ENCODE peak calls at places on chromosomes 11 and 22, in seven cellular contexts. C is fibroblast of lung, V is GM23248, K is PC-3, R is GM12878, D is neural progenitor cell, H is SK-N-MC. S is an unnamed sample.

GRCh38 chr11:124481365-124482323 is 36.1 kb upstream of the OR8B8 start:
- DNase-seq in C (peak), V (peak), K (peak), R (no peak), D (peak), H (peak), S (peak)

GRCh38 chr22:35634981-35635540 is 13.2 kb upstream of the APOL6 start:
- DNase-seq in C (no peak), V (no peak), K (no peak), R (no peak), D (no peak), H (no peak), S (no peak)

GRCh38 chr11:26219506-26220117 is 112.3 kb upstream of the ANO3 start:
- DNase-seq in C (peak), V (no peak), K (no peak), R (no peak), D (no peak), H (no peak), S (peak)

GRCh38 chr22:46176508-46177003 is 26.2 kb downstream of the PPARA start:
- DNase-seq in C (no peak), V (no peak), K (no peak), R (no peak), D (no peak), H (no peak), S (no peak)

GRCh38 chr22:40289991-40290459 is 56.3 kb upstream of the ADSL start:
- DNase-seq in C (no peak), V (no peak), K (no peak), R (peak), D (no peak), H (no peak), S (no peak)

GRCh38 chr11:34168642-34169051 is 63.2 kb downstream of the NAT10 start:
- DNase-seq in C (no peak), V (no peak), K (peak), R (no peak), D (no peak), H (no peak), S (no peak)

GRCh38 chr11:134802598-134802997 is 390.6 kb upstream of the B3GAT1 start:
- DNase-seq in C (no peak), V (no peak), K (no peak), R (no peak), D (no peak), H (no peak), S (no peak)

GRCh38 chr11:85759915-85760314 is 51.0 kb downstream of the SYTL2 start:
- DNase-seq in C (peak), V (peak), K (peak), R (no peak), D (no peak), H (no peak), S (no peak)

GRCh38 chr11:133081730-133082452 is 450.4 kb downstream of the OPCML start:
- DNase-seq in C (no peak), V (no peak), K (no peak), R (no peak), D (peak), H (no peak), S (no peak)

GRCh38 chr11:114250993-114251796 is 45.0 kb upstream of the NNMT start:
- DNase-seq in C (no peak), V (no peak), K (no peak), R (no peak), D (no peak), H (no peak), S (no peak)

GRCh38 chr22:38543822-38544221 is 26.2 kb downstream of the DMC1 start:
- DNase-seq in C (no peak), V (peak), K (no peak), R (no peak), D (no peak), H (no peak), S (no peak)

GRCh38 chr11:14908214-14908880 is 16.3 kb upstream of the CYP2R1 start:
- DNase-seq in C (peak), V (peak), K (peak), R (no peak), D (peak), H (peak), S (peak)

GRCh38 chr11:19737575-19737974 is 24.9 kb downstream of the NAV2 start:
- DNase-seq in C (no peak), V (no peak), K (no peak), R (no peak), D (no peak), H (no peak), S (no peak)

GRCh38 chr11:69533296-69534165 is 52.1 kb downstream of the LINC01488 start:
- DNase-seq in C (no peak), V (no peak), K (no peak), R (no peak), D (no peak), H (no peak), S (no peak)

GRCh38 chr11:110522456-110522855 is 92.7 kb downstream of the FDX1 start:
- DNase-seq in C (no peak), V (peak), K (no peak), R (no peak), D (no peak), H (peak), S (no peak)

DNA sequence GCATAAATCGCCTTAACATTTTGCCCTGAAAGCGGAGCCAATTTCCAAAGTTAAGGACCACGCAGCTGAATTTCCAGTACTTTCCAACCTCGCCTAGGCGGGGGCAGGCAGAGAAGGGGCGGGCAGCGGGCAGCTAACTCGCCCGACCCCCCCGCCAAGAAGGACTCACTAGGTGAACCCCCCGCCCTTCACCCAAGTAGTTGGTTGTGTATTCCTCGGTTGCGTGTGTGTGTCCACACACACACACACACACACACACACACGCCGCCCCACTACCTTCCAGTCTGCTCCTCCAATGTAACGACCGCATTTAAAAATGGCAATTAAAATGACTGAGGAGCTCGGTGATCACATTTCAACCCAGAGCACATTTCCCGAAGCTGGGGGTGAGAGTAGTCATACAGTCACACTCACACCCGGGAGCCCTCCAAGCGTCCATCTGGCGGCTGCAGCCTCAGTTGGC is 1.4 kb downstream of the TENM4 start:
- DNase-seq in C (peak), V (peak), K (no peak), R (no peak), D (no peak), H (no peak), S (no peak)
- H3K4me3 ChIP-seq in C (peak), V (peak), K (no peak), R (no peak), D (peak), H (no peak), S (no peak)

GRCh38 chr22:37427711-37428635 is 694 bp upstream of the ELFN2 start:
- DNase-seq in C (no peak), V (peak), K (no peak), R (no peak), D (peak), H (no peak), S (no peak)
- TF ChIP-seq EZH2 in C (peak), V (no peak), K (no peak), R (no peak), D (peak), H (no peak), S (peak)

GRCh38 chr11:65642014-65642671 is 4.2 kb downstream of the SIPA1 start:
- DNase-seq in C (no peak), V (no peak), K (no peak), R (no peak), D (peak), H (no peak), S (no peak)
- H3K4me3 ChIP-seq in C (no peak), V (no peak), K (no peak), R (peak), D (peak), H (no peak), S (no peak)

GRCh38 chr11:31809857-31810778 is 1.0 kb downstream of the PAX6 start:
- DNase-seq in C (peak), V (peak), K (peak), R (no peak), D (peak), H (no peak), S (peak)
- TF ChIP-seq EZH2 in C (peak), V (peak), K (no peak), R (no peak), D (peak), H (no peak), S (peak)